ENCODE peak calls at places on chromosome 16, in four cellular contexts. Z is HepG2, F is K562, G is GM12878. U is an unnamed sample.

GRCh38 chr16:67667434-67667816 is 811 bp downstream of the C16orf86 start:
- DNase-seq in Z (no peak), F (no peak), G (no peak), U (no peak)

GRCh38 chr16:15985144-15985543 is 35.7 kb downstream of the ABCC1 start:
- DNase-seq in Z (no peak), F (no peak), G (no peak), U (no peak)

GRCh38 chr16:70736454-70737376 is 50.9 kb upstream of the MTSS2 start:
- DNase-seq in Z (no peak), F (no peak), G (no peak), U (no peak)

GRCh38 chr16:23452221-23452571 is 793 bp downstream of the COG7 start:
- DNase-seq in Z (no peak), F (no peak), G (no peak), U (no peak)

GRCh38 chr16:12313902-12314621 is 337.5 kb downstream of the SNX29 start:
- DNase-seq in Z (peak), F (no peak), G (no peak), U (no peak)

GRCh38 chr16:14486520-14487303 is 143.3 kb downstream of the PARN start:
- DNase-seq in Z (peak), F (peak), G (no peak), U (peak)

GRCh38 chr16:7742626-7743025 is 410.0 kb downstream of the RBFOX1 start:
- DNase-seq in Z (no peak), F (no peak), G (no peak), U (no peak)

GRCh38 chr16:21104124-21104860 is 46.4 kb downstream of the DNAH3 start:
- DNase-seq in Z (no peak), F (no peak), G (no peak), U (no peak)

GRCh38 chr16:19843371-19843770 is 41.3 kb downstream of the GPRC5B start:
- DNase-seq in Z (no peak), F (no peak), G (no peak), U (no peak)

GRCh38 chr16:64416232-64417010 is 705.4 kb downstream of the CDH11 start:
- DNase-seq in Z (no peak), F (no peak), G (no peak), U (no peak)

GRCh38 chr16:53809088-53809951 is 105.4 kb downstream of the FTO start:
- DNase-seq in Z (no peak), F (no peak), G (no peak), U (no peak)

GRCh38 chr16:85428899-85429775 is 184.0 kb upstream of the GSE1 start:
- DNase-seq in Z (no peak), F (no peak), G (no peak), U (no peak)

GRCh38 chr16:30115238-30115637 is 1.9 kb upstream of the GDPD3 start:
- DNase-seq in Z (no peak), F (no peak), G (no peak), U (no peak)

GRCh38 chr16:52496051-52496876 is 50.7 kb downstream of the TOX3 start:
- DNase-seq in Z (peak), F (no peak), G (no peak), U (no peak)

GRCh38 chr16:70454221-70455034 is at the start of gene FCSK:
- DNase-seq in Z (peak), F (peak), G (no peak), U (peak)

GRCh38 chr16:4316732-4317461 is 1.0 kb downstream of the GLIS2 start:
- DNase-seq in Z (no peak), F (no peak), G (no peak), U (no peak)

GRCh38 chr16:268141-269053 is 7.3 kb downstream of the RGS11 start:
- DNase-seq in Z (no peak), F (no peak), G (no peak), U (no peak)

GRCh38 chr16:9099131-9099625 is 7.7 kb downstream of the HAPSTR1 start:
- DNase-seq in Z (peak), F (no peak), G (no peak), U (no peak)

GRCh38 chr16:49347476-49347875 is 26.1 kb upstream of the C16orf78 start:
- DNase-seq in Z (no peak), F (no peak), G (no peak), U (no peak)

GRCh38 chr16:59510008-59510424 is 775.9 kb upstream of the GOT2 start:
- DNase-seq in Z (no peak), F (no peak), G (no peak), U (no peak)

GRCh38 chr16:86772671-86773338 is 194.5 kb downstream of the FOXL1 start:
- DNase-seq in Z (no peak), F (no peak), G (no peak), U (no peak)

GRCh38 chr16:87973721-87974120 is 22.5 kb downstream of the BANP start:
- DNase-seq in Z (no peak), F (no peak), G (no peak), U (no peak)

GRCh38 chr16:73304008-73304814 is 256.3 kb upstream of the ZFHX3 start:
- DNase-seq in Z (no peak), F (no peak), G (no peak), U (peak)

GRCh38 chr16:68592466-68593337 is 52.4 kb upstream of the CDH3 start:
- DNase-seq in Z (peak), F (no peak), G (no peak), U (no peak)

GRCh38 chr16:66519482-66519881 is 30.4 kb downstream of the TK2 start:
- DNase-seq in Z (no peak), F (no peak), G (no peak), U (no peak)

GRCh38 chr16:74724820-74725549 is 24.3 kb upstream of the MLKL start:
- DNase-seq in Z (no peak), F (no peak), G (no peak), U (no peak)

GRCh38 chr16:14501331-14502255 is 128.5 kb downstream of the PARN start:
- DNase-seq in Z (peak), F (peak), G (peak), U (peak)

GRCh38 chr16:83771306-83771942 is 36.4 kb upstream of the HSBP1 start:
- DNase-seq in Z (no peak), F (no peak), G (no peak), U (no peak)

GRCh38 chr16:57621521-57622268 is 6.7 kb upstream of the ADGRG1 start:
- DNase-seq in Z (no peak), F (no peak), G (no peak), U (no peak)

GRCh38 chr16:80300876-80301275 is 239.9 kb upstream of the DYNLRB2 start:
- DNase-seq in Z (peak), F (no peak), G (no peak), U (no peak)

GRCh38 chr16:58317608-58318152 is 22.9 kb upstream of the PRSS54 start:
- DNase-seq in Z (no peak), F (no peak), G (no peak), U (no peak)

GRCh38 chr16:22402191-22402590 is 27.8 kb upstream of the CDR2 start:
- DNase-seq in Z (no peak), F (no peak), G (no peak), U (no peak)

GRCh38 chr16:88713568-88714419 is 7.5 kb downstream of the CTU2 start:
- DNase-seq in Z (no peak), F (peak), G (no peak), U (no peak)

GRCh38 chr16:30065943-30066881 is 652 bp downstream of the ALDOA start:
- DNase-seq in Z (no peak), F (peak), G (no peak), U (no peak)

GRCh38 chr16:75209944-75210343 is 3.0 kb upstream of the CTRB2 start:
- DNase-seq in Z (no peak), F (no peak), G (no peak), U (no peak)

GRCh38 chr16:74652249-74652648 is 14.4 kb downstream of the RFWD3 start:
- DNase-seq in Z (no peak), F (no peak), G (no peak), U (no peak)

GRCh38 chr16:64077242-64077641 is 1044.6 kb downstream of the CDH11 start:
- DNase-seq in Z (no peak), F (no peak), G (no peak), U (no peak)

GRCh38 chr16:55569025-55569424 is 2.5 kb downstream of the CAPNS2 start:
- DNase-seq in Z (no peak), F (no peak), G (no peak), U (no peak)

GRCh38 chr16:49011807-49012345 is 269.8 kb downstream of the CBLN1 start:
- DNase-seq in Z (no peak), F (no peak), G (no peak), U (no peak)

DNA sequence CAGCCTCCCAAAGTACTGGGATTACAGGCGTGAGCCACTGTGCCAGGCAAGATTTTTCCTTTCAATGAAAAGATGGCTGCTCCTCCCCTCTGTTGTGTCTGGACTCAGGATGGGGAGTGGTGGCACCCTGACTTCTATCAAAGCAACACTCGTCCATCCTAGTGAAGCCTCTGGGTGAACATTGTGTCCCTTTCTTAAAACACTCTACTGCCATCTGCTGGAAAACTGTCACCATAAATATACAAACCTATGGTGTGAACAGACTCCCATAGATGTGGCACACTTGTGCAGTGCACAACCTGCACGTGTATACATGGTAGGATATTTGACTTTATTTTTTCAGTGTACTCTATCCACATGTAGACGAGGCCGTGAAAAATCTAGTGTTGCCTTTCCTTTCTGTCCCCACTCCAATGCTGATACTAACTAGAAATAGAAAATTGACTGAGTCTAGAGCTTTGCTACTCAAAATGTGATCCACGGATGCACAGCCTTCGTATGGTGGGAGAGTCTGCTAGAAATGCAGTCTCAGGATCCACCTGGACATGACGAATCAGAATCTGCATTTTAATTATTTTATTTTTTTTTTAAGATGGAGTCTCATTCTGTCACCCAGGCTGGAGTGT is 55.9 kb upstream of the PLCG2 start:
- DNase-seq in Z (peak), F (peak), G (peak), U (peak)
- TF ChIP-seq TARDBP in Z (no peak), F (no peak), G (no peak), U (no peak)

DNA sequence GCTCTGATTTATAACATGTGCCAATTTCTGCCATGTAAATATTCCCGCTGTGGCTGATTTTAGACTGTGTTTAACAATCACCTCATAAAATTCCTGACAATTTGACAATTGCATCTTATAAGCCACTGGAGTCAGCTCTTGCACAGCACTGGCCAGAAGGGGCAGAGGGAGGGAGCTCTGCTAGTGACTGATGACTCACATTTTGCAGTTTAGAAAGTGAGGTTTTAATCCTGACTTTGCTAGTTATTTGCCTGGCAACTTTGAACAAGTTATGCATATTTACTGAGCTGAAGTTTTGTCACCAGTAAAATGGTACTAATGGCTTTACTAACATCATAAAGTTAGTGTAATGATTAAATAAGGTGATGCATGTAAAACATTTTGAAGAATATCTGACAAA is 452.3 kb downstream of the CNTNAP4 start:
- DNase-seq in Z (no peak), F (no peak), G (no peak), U (peak)
- TF ChIP-seq TARDBP in Z (no peak), F (no peak), G (no peak), U (no peak)

GRCh38 chr16:1536601-1537000 is 3.1 kb downstream of the TMEM204 start:
- DNase-seq in Z (no peak), F (no peak), G (no peak), U (no peak)
- TF ChIP-seq TARDBP in Z (no peak), F (no peak), G (no peak), U (no peak)

DNA sequence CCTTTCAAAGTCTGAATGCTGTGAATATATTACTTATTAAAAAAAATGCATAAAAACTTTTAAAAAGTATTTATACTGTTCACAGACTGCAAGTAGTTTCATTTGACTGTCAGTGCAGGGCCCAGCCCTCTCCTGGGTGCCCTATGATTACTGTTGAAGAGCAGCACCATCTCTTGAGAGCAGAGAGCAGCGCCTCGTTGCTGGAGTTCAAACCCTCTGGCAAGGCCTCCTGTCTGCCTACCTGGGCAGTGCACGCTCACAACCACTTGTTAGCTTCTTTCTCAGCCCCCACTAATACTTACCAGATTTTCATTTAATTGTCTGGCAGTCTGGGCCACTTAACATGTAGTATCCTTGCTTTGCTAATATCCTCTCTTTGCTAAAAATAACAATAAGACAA is 233.4 kb downstream of the PHKB start:
- DNase-seq in Z (peak), F (no peak), G (no peak), U (no peak)
- TF ChIP-seq TARDBP in Z (no peak), F (no peak), G (no peak), U (no peak)

DNA sequence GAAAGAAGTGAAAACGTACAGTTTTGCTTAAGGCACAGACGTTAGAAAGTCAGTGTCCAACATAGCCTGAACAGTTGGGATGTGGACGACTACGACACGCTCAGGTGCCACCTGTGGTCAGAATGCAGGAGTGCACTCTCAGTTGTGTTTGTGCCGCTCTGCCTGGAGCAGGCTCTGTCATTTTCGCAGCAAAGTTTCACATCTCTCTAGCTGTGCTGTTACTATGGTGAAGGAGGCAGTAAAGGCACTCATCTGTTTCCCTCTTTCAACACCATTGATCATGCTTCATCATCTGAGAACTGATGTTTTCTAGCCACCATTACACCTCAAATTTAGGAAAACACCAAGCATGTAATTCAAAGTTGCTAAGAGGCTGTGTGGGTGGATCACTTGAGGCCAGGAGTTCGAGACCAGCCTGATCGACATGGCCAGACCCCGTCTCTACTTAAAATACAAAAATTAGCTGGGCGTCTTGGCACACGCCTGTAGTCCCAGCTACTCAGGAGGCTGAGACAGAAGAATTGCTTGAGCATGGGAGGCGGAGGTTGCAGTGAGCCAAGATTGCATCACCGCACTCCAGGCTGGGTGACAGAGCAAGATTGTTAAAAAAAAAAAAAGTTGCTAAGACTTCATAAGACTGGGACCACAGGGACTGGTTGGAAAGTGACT is 44.9 kb upstream of the DNAJA2 start:
- DNase-seq in Z (peak), F (peak), G (peak), U (peak)
- TF ChIP-seq TARDBP in Z (no peak), F (no peak), G (no peak), U (no peak)

GRCh38 chr16:47037746-47038458 is 64.4 kb upstream of the DNAJA2 start:
- DNase-seq in Z (peak), F (peak), G (peak), U (peak)

GRCh38 chr16:47034455-47034854 is 61.0 kb upstream of the DNAJA2 start:
- DNase-seq in Z (no peak), F (no peak), G (no peak), U (no peak)

GRCh38 chr16:47036201-47036600 is 62.7 kb upstream of the DNAJA2 start:
- DNase-seq in Z (no peak), F (no peak), G (no peak), U (no peak)

GRCh38 chr16:47035436-47035835 is 62.0 kb upstream of the DNAJA2 start:
- DNase-seq in Z (no peak), F (no peak), G (no peak), U (no peak)

DNA sequence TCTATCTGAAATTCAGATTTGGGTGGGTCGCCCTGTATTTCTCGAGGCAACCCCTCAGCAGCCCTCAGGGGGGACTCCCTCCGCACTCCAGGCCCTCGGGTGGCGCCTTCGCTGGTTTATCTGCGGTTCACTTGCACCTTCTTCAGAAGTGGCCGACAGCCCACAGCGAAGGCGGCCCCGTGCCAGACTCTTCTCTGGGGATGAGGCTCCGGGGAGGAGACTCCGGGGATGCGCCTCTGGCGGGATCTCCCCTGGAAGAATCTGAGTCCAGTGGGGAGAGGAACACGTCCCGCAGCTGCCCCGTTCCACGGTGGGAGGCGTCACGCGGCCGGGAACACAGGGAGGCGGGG is 63.9 kb upstream of the DNAJA2 start:
- DNase-seq in Z (no peak), F (no peak), G (no peak), U (peak)
- TF ChIP-seq TARDBP in Z (no peak), F (no peak), G (no peak), U (no peak)

GRCh38 chr16:27293343-27293742 is 20.4 kb upstream of the IL4R start:
- DNase-seq in Z (no peak), F (no peak), G (no peak), U (no peak)

GRCh38 chr16:27290582-27290981 is 22.0 kb upstream of the NSMCE1 start:
- DNase-seq in Z (no peak), F (no peak), G (no peak), U (no peak)

GRCh38 chr16:27291106-27291505 is 22.5 kb upstream of the NSMCE1 start:
- DNase-seq in Z (no peak), F (no peak), G (no peak), U (no peak)

GRCh38 chr16:27289669-27290068 is 21.1 kb upstream of the NSMCE1 start:
- DNase-seq in Z (no peak), F (no peak), G (no peak), U (no peak)

DNA sequence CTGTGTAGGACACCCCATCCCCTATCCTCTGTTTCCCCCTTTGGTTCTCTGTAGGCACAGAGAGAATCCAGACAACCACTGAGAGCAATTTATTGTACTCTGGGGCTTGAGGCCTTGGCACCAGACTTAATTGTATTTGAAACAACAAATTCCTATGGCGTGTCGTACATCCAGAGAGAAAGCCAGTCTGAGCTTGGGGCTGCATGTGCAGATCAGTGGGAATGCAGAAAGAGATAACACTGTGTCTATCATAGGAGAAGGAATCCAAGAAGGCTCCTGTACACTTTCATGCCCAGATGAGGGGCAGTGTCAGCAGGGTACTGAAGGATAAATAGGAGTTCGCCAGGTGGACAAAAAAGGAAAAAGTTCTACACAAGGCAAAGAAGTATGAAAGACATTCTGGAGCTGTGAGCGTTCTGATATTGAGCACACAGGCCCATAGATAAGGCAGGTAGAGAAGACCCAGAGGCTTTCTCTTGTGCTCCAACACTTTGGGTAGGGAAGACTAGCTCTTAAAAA is 22.0 kb upstream of the IL4R start:
- DNase-seq in Z (no peak), F (no peak), G (no peak), U (no peak)
- TF ChIP-seq TARDBP in Z (no peak), F (no peak), G (no peak), U (no peak)

GRCh38 chr16:1710811-1711507 is 5.0 kb downstream of the MAPK8IP3 start:
- DNase-seq in Z (peak), F (no peak), G (no peak), U (no peak)
- TF ChIP-seq TARDBP in Z (no peak), F (no peak), G (no peak), U (no peak)

GRCh38 chr16:28318042-28318597 is 25.8 kb downstream of the SBK1 start:
- DNase-seq in Z (no peak), F (no peak), G (no peak), U (no peak)

GRCh38 chr16:28316056-28316455 is 23.7 kb downstream of the SBK1 start:
- DNase-seq in Z (no peak), F (no peak), G (no peak), U (no peak)

GRCh38 chr16:28320023-28320561 is 27.8 kb downstream of the SBK1 start:
- DNase-seq in Z (no peak), F (no peak), G (no peak), U (no peak)

GRCh38 chr16:28319476-28320022 is 27.2 kb downstream of the SBK1 start:
- DNase-seq in Z (no peak), F (no peak), G (no peak), U (no peak)

GRCh38 chr16:28317040-28317880 is 24.9 kb downstream of the SBK1 start:
- DNase-seq in Z (peak), F (peak), G (no peak), U (peak)
- TF ChIP-seq TARDBP in Z (no peak), F (no peak), G (no peak), U (no peak)

GRCh38 chr16:11135167-11135973 is 120.6 kb downstream of the SOCS1 start:
- DNase-seq in Z (no peak), F (no peak), G (no peak), U (no peak)
- TF ChIP-seq TARDBP in Z (no peak), F (no peak), G (no peak), U (no peak)

U was measured in HEK293T.